ENCODE peak calls at places on chromosomes 4 and X, in nine cellular contexts. M is SK-N-SH, Z is PC-3, N is left lung, P is PC-9, W is GM23248, U is neuronal stem cell, Y is fibroblast of lung, Q is mesenchymal stem cell. D is an unnamed sample. For H3K4me1, the result is how much of the 10 kb centered on the place peaks cover.

GRCh38 chr4:140037353-140038030 is 116.5 kb downstream of the MAML3 start:
- DNase-seq in Z (peak), N (no peak), Q (peak), Y (peak), P (peak), W (peak), U (no peak), M (no peak), D (no peak)

GRCh38 chrX:107700317-107700774 is 72.0 kb downstream of the PRPS1 start:
- DNase-seq in W (peak), U (no peak), N (no peak), Q (peak), Y (peak), M (no peak), P (peak), Z (peak), D (no peak)

GRCh38 chr4:157043131-157043530 is 32.8 kb upstream of the GLRB start:
- DNase-seq in M (peak), Q (peak), N (no peak), P (no peak), Y (peak), U (peak), W (peak), Z (peak), D (no peak)

GRCh38 chrX:150635952-150636351 is 57.2 kb upstream of the MTMR1 start:
- DNase-seq in U (no peak), M (no peak), P (peak), Z (peak), N (no peak), W (peak), Y (peak), Q (peak), D (no peak)

GRCh38 chrX:100944601-100945000 is 15.9 kb upstream of the XKRX start:
- DNase-seq in Y (no peak), W (no peak), Q (no peak), M (no peak), P (no peak), U (no peak), N (no peak), Z (no peak), D (no peak)

GRCh38 chr4:88204882-88205281 is 46.4 kb upstream of the ABCG2 start:
- DNase-seq in Y (no peak), W (no peak), N (no peak), U (no peak), Q (no peak), Z (peak), P (no peak), M (no peak), D (no peak)

GRCh38 chr4:77797239-77797638 is 21.9 kb downstream of the CNOT6L start:
- DNase-seq in M (no peak), Y (no peak), U (no peak), P (no peak), Z (peak), Q (no peak), N (no peak), W (peak), D (no peak)

GRCh38 chr4:27248829-27249228 is 388.2 kb downstream of the STIM2 start:
- DNase-seq in Q (no peak), P (no peak), Z (no peak), M (no peak), N (no peak), Y (no peak), W (peak), U (no peak), D (no peak)

GRCh38 chr4:2647403-2648158 is 108.6 kb downstream of the TNIP2 start:
- DNase-seq in N (no peak), M (no peak), P (no peak), Y (no peak), U (no peak), W (no peak), Q (no peak), Z (no peak), D (no peak)

GRCh38 chr4:15654556-15655222 is 468 bp downstream of the FBXL5 start:
- DNase-seq in U (no peak), M (no peak), W (peak), N (peak), Q (peak), Y (peak), P (no peak), Z (peak), D (peak)

GRCh38 chr4:113998531-113998930 is 19.1 kb upstream of the ARSJ start:
- DNase-seq in Y (peak), Q (no peak), W (no peak), U (no peak), P (no peak), Z (no peak), N (no peak), M (no peak), D (no peak)

GRCh38 chrX:118116308-118117068 is at the start of gene KLHL13:
- DNase-seq in P (no peak), Q (no peak), W (peak), Y (peak), M (peak), N (no peak), U (peak), Z (peak), D (peak)

GRCh38 chr4:3788366-3788660 is 22.1 kb downstream of the ADRA2C start:
- DNase-seq in M (no peak), Y (no peak), N (no peak), U (no peak), Q (no peak), Z (no peak), W (no peak), P (no peak), D (no peak)

DNA sequence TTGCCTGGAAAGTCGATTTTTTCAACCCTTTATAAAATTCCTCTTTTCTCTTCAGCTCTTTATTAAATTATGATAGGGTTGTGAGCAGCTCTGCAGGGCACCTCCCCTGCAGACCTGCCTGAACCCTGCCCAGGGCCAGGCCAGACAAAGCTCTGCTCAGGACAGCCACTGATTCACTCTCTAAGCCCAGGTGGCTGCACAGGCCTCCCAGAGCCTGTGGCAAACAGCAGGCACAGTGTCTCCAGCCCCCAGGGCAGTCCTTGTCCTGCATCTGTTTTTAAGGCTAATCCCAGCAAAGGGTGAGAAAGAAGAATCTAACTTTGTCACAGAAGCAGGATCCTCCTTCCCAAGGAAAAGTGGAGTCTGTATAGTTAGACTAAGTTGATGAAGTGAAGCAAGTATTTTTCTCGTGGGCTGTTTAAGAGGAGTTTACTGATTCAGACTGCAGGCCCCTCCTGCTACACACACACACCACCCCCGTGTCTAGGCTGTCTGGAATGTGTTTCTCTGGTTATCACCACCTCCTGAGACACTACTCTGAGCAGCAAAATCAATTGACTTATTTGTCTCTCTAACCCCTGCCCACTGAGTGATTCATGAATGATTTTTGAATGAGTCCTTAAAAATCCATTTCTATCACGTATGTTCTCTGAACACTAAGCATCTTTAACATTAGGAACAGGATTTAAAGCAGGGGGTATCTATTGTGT is 101.7 kb downstream of the CHIC2 start:
- DNase-seq in Y (peak), N (no peak), M (peak), Z (peak), W (peak), P (no peak), Q (peak), U (peak), D (no peak)
- H3K4me1 ChIP-seq in Y (under half), N (under half), M (under half), Z (under half), W (under half), P (under half), Q (under half), U (under half), D (under half)

GRCh38 chrX:30883141-30883540 is 5.9 kb downstream of the TAB3 start:
- DNase-seq in Y (no peak), Q (no peak), U (no peak), M (no peak), N (no peak), Z (no peak), P (no peak), W (no peak), D (no peak)
- H3K27ac ChIP-seq in Y (no peak), Q (no peak), U (no peak), M (no peak), N (no peak), Z (no peak), P (no peak), W (no peak), D (no peak)

GRCh38 chr4:38164346-38164745 is 204.1 kb downstream of the PTTG2 start:
- DNase-seq in Z (no peak), M (no peak), Y (no peak), W (peak), Q (no peak), U (no peak), P (no peak), N (no peak), D (no peak)

GRCh38 chr4:38163216-38164006 is 203.2 kb downstream of the PTTG2 start:
- DNase-seq in Z (peak), Q (peak), W (peak), P (peak), N (no peak), U (no peak), M (no peak), Y (peak), D (peak)

GRCh38 chr4:38169524-38169923 is 209.3 kb downstream of the PTTG2 start:
- DNase-seq in M (no peak), Q (peak), P (no peak), Z (peak), W (peak), N (no peak), U (no peak), Y (no peak), D (no peak)

GRCh38 chr4:38166768-38167167 is 206.6 kb downstream of the PTTG2 start:
- DNase-seq in U (no peak), M (no peak), N (no peak), Q (no peak), W (no peak), Z (no peak), Y (no peak), P (no peak), D (no peak)

DNA sequence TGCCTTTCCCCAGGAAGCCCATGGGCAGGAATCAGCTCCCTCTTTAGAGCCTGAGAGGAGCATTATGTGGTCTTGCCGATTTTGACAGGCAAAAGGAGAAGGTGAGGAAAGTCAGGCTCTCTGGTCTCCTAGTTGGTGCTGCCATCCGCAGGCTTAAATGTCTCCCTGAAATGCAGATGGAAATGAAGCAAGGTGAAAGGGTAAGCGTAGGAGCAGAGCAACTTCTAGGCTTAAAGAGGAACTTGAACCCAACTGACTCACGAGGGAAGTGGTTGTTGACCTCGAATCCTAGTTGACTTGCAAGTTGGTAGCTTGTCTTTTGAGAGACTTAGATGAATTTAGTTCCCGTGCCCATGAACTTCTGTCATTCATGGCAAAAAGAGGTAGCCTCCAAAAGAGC is 205.9 kb downstream of the PTTG2 start:
- DNase-seq in Z (no peak), M (no peak), Y (no peak), Q (no peak), W (no peak), U (no peak), P (no peak), N (no peak), D (peak)
- H3K4me1 ChIP-seq in Z (under half), M (under half), Y (under half), Q (under half), W (under half), U (under half), P (under half), N (under half), D (under half)

GRCh38 chr4:7343353-7343655 is 91.4 kb downstream of the PSAPL1 start:
- DNase-seq in P (no peak), Z (no peak), N (no peak), W (no peak), Y (no peak), M (no peak), Q (no peak), U (no peak), D (no peak)
- H3K27ac ChIP-seq in P (no peak), Z (no peak), N (no peak), W (no peak), Y (no peak), M (no peak), Q (no peak), U (no peak), D (no peak)

DNA sequence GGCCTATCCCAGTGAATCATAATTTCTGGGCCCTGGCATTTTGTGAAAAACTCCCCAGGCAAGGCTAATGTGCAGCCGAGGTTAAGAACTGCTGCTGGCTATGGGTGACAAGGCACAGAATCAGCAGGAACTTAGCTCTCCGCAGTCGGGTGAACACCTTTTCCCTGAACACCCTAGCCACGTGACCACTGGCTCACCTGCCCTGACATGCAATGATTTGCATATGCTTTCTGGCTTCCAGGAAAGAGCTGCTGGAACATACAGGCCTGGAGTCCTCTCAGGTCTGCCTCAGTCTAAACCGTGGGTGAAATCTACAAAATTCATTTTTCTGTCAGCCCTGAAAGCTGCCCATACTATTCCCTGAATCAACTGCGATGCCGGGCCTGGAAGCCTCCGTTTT is 56.6 kb downstream of the ZNF827 start:
- DNase-seq in U (no peak), Z (no peak), W (no peak), M (no peak), Q (no peak), Y (no peak), N (peak), P (peak), D (no peak)
- H3K4me1 ChIP-seq in U (under half), Z (under half), W (under half), M (under half), Q (under half), Y (under half), N (under half), P (under half), D (under half)

GRCh38 chrX:40172169-40172979 is 74.6 kb upstream of the BCOR start:
- DNase-seq in Z (peak), Q (peak), N (no peak), P (no peak), Y (peak), M (no peak), U (no peak), W (peak), D (no peak)

GRCh38 chrX:40172980-40173661 is 75.4 kb upstream of the BCOR start:
- DNase-seq in N (no peak), M (no peak), U (no peak), Q (peak), W (no peak), P (no peak), Z (no peak), Y (no peak), D (no peak)

GRCh38 chrX:40169193-40170086 is 71.7 kb upstream of the BCOR start:
- DNase-seq in Z (peak), N (no peak), P (peak), Q (peak), Y (peak), U (no peak), M (peak), W (no peak), D (no peak)

GRCh38 chrX:40171513-40172168 is 73.9 kb upstream of the BCOR start:
- DNase-seq in U (no peak), N (no peak), W (peak), Z (peak), Y (no peak), M (no peak), Q (peak), P (no peak), D (no peak)

DNA sequence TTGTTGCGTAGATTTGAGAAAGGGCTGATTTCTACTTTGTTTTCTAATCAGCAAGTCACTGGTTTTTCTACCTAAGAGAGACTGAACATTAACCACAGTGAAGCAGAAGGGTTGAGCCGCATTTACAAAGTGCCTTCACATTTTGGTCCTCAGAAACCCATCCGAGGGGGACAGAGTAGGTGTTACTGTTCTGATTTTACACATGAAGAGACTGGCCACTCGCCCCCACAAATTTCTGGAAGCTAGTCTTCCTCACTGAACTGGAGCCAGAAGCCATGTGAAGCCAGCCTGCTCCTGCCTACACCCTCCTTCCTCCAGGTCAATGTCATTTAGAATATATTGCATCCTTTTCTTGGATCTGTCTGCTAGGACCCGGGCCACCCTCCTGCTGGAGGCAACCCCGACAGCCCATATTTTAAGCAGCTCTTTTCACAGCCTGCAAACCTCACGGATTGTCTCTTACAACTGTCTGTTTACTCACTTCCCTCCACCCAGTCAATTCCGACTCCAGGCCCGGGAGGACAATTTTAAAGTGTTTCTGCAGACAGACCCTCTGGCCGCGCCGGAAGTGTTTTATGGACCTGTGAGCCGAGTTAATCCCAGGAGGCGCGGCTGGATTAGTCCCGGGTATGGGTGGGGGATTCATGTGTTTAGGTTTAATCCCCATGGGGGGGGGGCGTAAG is 73.2 kb upstream of the BCOR start:
- DNase-seq in U (no peak), Y (no peak), N (no peak), M (no peak), W (peak), Z (peak), Q (peak), P (no peak), D (no peak)
- H3K27ac ChIP-seq in U (no peak), Y (peak), N (no peak), M (peak), W (peak), Z (peak), Q (peak), P (no peak), D (peak)

GRCh38 chr4:146333895-146334262 is 119.5 kb downstream of the REELD1 start:
- DNase-seq in W (no peak), P (no peak), U (no peak), M (no peak), Z (no peak), Y (no peak), Q (no peak), N (no peak), D (no peak)

GRCh38 chr4:146335763-146336412 is 121.5 kb downstream of the REELD1 start:
- DNase-seq in Z (peak), W (peak), U (no peak), Q (no peak), Y (peak), M (no peak), N (no peak), P (peak), D (no peak)

GRCh38 chr4:146336413-146336807 is 122.1 kb downstream of the REELD1 start:
- DNase-seq in P (peak), N (no peak), Z (peak), U (no peak), Y (peak), Q (no peak), M (no peak), W (no peak), D (no peak)

GRCh38 chr4:146333187-146333894 is 119.0 kb downstream of the REELD1 start:
- DNase-seq in W (peak), Q (peak), Y (peak), U (no peak), N (no peak), M (no peak), P (no peak), Z (peak), D (no peak)

DNA sequence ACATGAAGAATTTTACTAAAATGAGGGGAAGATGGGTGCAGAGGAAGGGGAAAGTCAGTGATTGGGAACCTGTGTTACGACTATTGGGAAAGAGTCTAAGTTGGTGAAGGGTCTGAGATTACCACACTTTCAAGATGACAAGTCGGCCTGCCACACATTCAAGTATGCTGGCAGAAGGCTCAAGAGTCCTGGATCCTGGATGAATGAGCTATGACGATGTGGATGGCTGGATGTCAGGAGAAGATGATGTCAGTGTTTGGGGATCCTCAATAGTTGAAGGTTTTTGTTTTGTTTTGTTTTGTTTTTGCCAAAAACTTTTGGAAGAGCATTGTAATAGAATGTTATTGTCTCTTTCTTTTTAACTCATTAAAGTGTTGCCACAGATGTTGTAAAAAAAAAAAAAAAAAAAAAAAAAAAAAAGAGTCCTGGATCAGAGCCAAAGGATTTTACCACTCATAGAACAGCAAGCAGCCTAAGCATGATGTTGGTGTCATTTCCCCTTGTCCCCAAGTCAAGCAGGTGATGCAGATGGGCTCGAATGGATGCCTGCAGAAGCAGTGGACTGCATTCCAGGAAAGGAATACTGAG is 120.6 kb downstream of the REELD1 start:
- DNase-seq in N (no peak), Y (no peak), P (no peak), U (no peak), Q (no peak), Z (no peak), M (no peak), W (peak), D (no peak)
- H3K4me1 ChIP-seq in N (under half), Y (under half), P (under half), U (under half), Q (under half), Z (half or more), M (under half), W (under half), D (under half)

D was measured in ascending aorta.